ENCODE peak calls at places on chromosomes 4 and X, in nine cellular contexts. I, A, C, P, L, Y, W, V and F are unnamed samples.

GRCh38 chrX:12567857-12568256 is 223.4 kb upstream of the PRPS2 start:
- DNase-seq in I (no peak), A (no peak), C (no peak), P (no peak), L (peak; percentile 7), Y (no peak), W (no peak), V (no peak), F (peak; percentile 39)

GRCh38 chrX:82218361-82218760 is 1016.5 kb downstream of the SH3BGRL start:
- DNase-seq in I (no peak), A (no peak), C (no peak), P (no peak), L (peak; percentile 72), Y (no peak), W (no peak), V (no peak), F (peak; percentile 61)

GRCh38 chrX:75781618-75782017 is 3.4 kb downstream of the MAGEE2 start:
- DNase-seq in I (no peak), A (peak; percentile 28), C (no peak), P (no peak), L (no peak), Y (no peak), W (peak; percentile 56), V (peak; percentile 82), F (no peak)

GRCh38 chrX:433771-434170 is 47.1 kb upstream of the PPP2R3B start:
- DNase-seq in I (no peak), A (no peak), C (no peak), P (no peak), L (no peak), Y (no peak), W (no peak), V (no peak), F (no peak)

GRCh38 chrX:150482537-150483217 is 85.7 kb upstream of the MTM1 start:
- DNase-seq in I (no peak), A (no peak), C (no peak), P (no peak), L (peak; percentile 68), Y (no peak), W (no peak), V (no peak), F (peak; percentile 85)

GRCh38 chrX:135304741-135305140 is 4.5 kb upstream of the ETDC start:
- DNase-seq in I (no peak), A (no peak), C (no peak), P (no peak), L (no peak), Y (no peak), W (no peak), V (no peak), F (no peak)

GRCh38 chrX:13652256-13653021 is 502 bp upstream of the TCEANC start:
- DNase-seq in I (no peak), A (no peak), C (no peak), P (no peak), L (peak; percentile 20), Y (no peak), W (no peak), V (no peak), F (peak; percentile 76)

GRCh38 chr4:3304831-3305609 is 12.2 kb downstream of the RGS12 start:
- DNase-seq in I (no peak), A (peak; percentile 66), C (peak; percentile 29), P (no peak), L (no peak), Y (no peak), W (peak; percentile 74), V (no peak), F (no peak)

GRCh38 chrX:129721414-129721813 is 17.4 kb upstream of the XPNPEP2 start:
- DNase-seq in I (no peak), A (no peak), C (no peak), P (no peak), L (no peak), Y (no peak), W (peak; percentile 11), V (no peak), F (no peak)

GRCh38 chrX:151899622-151900021 is 13.1 kb upstream of the MAGEA4 start:
- DNase-seq in I (no peak), A (no peak), C (no peak), P (no peak), L (no peak), Y (no peak), W (no peak), V (no peak), F (no peak)

GRCh38 chrX:47497274-47497673 is 14.3 kb upstream of the ZNF41 start:
- DNase-seq in I (no peak), A (no peak), C (no peak), P (no peak), L (peak; percentile 39), Y (no peak), W (no peak), V (no peak), F (peak; percentile 41)

GRCh38 chr4:137359691-137360315 is 172.5 kb downstream of the PCDH18 start:
- DNase-seq in I (no peak), A (no peak), C (no peak), P (no peak), L (no peak), Y (no peak), W (no peak), V (no peak), F (no peak)
- TF ChIP-seq CTCF in I (no peak), A (no peak), C (no peak), P (no peak), L (no peak), Y (no peak), W (no peak), V (no peak), F (no peak)

GRCh38 chr4:158597879-158598596 is 73.6 kb downstream of the C4orf46 start:
- DNase-seq in I (no peak), A (no peak), C (no peak), P (no peak), L (no peak), Y (no peak), W (no peak), V (no peak), F (no peak)

GRCh38 chr4:158604369-158604768 is 67.3 kb downstream of the C4orf46 start:
- DNase-seq in I (no peak), A (no peak), C (no peak), P (no peak), L (no peak), Y (no peak), W (no peak), V (no peak), F (no peak)

DNA sequence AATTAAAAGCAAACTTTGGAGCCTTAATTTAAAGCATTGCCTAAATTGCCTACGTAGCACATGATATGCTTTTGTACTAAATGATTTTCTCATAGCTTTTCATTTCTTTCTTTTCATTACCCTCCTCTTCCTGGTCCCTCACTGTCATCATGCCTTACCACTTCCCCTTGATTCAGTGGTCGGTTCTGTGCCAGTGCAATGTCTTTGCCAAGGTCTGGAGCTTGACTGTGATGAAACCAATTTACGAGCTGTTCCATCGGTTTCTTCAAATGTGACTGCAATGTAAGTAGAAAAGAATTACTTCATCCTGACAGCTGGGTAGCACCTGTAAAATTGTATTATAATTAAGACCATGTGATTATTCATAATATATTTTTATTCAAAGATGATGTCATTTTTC is 72.5 kb downstream of the C4orf46 start:
- DNase-seq in I (no peak), A (no peak), C (no peak), P (no peak), L (peak; percentile 66), Y (no peak), W (no peak), V (no peak), F (peak; percentile 39)
- TF ChIP-seq CTCF in I (no peak), A (no peak), C (no peak), P (no peak), L (no peak), Y (no peak), W (no peak), V (no peak), F (no peak)

GRCh38 chr4:987689-988513 is 1.1 kb downstream of the IDUA start:
- DNase-seq in I (no peak), A (no peak), C (no peak), P (no peak), L (no peak), Y (no peak), W (no peak), V (peak; percentile 85), F (no peak)

GRCh38 chr4:986428-986948 is 356 bp upstream of the IDUA start:
- DNase-seq in I (no peak), A (no peak), C (no peak), P (no peak), L (no peak), Y (no peak), W (no peak), V (no peak), F (no peak)

GRCh38 chr4:985123-985830 is 1.6 kb upstream of the IDUA start:
- DNase-seq in I (peak; percentile 84), A (no peak), C (peak; percentile 63), P (peak; percentile 80), L (peak; percentile 60), Y (no peak), W (no peak), V (peak; percentile 96), F (peak; percentile 38)

GRCh38 chr4:988726-989721 is 2.2 kb downstream of the IDUA start:
- DNase-seq in I (no peak), A (no peak), C (no peak), P (no peak), L (no peak), Y (no peak), W (no peak), V (peak; percentile 81), F (no peak)

DNA sequence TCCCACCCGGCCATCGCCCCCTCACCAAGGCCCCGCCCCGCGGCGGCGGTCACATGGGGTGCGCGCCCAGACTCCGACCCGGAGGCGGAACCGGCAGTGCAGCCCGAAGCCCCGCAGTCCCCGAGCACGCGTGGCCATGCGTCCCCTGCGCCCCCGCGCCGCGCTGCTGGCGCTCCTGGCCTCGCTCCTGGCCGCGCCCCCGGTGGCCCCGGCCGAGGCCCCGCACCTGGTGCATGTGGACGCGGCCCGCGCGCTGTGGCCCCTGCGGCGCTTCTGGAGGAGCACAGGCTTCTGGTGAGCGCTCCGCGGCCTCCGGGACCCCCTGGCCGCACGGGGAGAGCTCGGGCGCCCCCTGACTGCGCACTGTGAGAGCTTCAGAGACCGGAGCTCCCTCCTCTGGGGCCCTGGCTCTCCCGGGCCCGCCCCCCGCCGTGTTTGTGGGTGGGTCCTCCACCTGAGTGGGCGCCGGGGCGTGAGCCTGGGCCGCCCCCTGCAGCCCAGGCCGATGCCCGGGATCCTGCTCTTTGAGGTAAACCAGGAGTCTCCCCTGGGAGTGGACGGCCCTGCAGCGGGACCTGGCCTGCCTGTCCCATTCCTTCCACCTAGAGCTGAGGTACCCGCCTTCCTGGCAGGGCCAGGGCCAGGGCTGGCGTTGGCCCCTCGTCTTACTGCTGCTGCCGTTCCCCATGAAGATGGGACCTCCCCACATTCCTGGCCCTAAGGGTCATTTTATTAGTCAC is at the start of gene IDUA:
- DNase-seq in I (peak; percentile 92), A (peak; percentile 76), C (peak; percentile 71), P (peak; percentile 87), L (peak; percentile 90), Y (no peak), W (no peak), V (peak; percentile 98), F (peak; percentile 71)
- TF ChIP-seq CTCF in I (peak; percentile 62), A (peak; percentile 63), C (peak; percentile 34), P (peak; percentile 49), L (peak; percentile 61), Y (peak; percentile 16), W (no peak), V (peak; percentile 37), F (peak; percentile 40)

DNA sequence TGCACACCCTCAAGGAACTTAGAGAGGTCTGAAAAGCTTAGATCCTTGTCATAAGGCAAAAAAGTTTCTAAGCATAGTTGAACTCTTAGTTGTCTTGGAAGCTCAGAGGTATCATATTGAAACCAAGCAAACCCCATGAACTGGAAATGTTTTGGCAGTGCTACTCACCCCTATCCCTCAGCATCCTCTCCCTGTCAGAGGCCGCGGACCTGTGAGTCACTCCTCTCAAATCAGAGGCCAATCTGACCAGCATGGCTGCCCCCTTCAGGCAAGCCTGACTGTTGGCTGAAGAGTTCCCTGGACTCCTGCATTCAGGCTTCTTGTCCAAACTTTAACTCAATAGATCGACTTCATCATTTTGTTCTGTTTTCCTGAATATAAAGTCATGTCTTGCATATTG is 69.4 kb downstream of the KCNIP4 start:
- DNase-seq in I (no peak), A (no peak), C (no peak), P (no peak), L (peak; percentile 15), Y (no peak), W (no peak), V (no peak), F (peak; percentile 60)
- TF ChIP-seq CTCF in I (no peak), A (no peak), C (no peak), P (no peak), L (no peak), Y (no peak), W (no peak), V (no peak), F (no peak)